ENCODE peak calls at places on chromosome 1, in six cellular contexts. G is posterior cingulate gyrus, M is Right ventricle myocardium inferior, A is kidney glomerular epithelial cell, Q is neural progenitor cell, U is neural crest cell. S is an unnamed sample.

GRCh38 chr1:22105611-22106207 is 37.2 kb downstream of the WNT4 start:
- DNase-seq in Q (peak; percentile 69), A (peak; percentile 53), M (no peak), U (no peak), G (no peak), S (no peak)

GRCh38 chr1:67555487-67556296 is 125.5 kb upstream of the SERBP1 start:
- DNase-seq in Q (no peak), M (no peak), A (no peak), G (no peak), U (no peak), S (no peak)

GRCh38 chr1:111476761-111477309 is 3.1 kb downstream of the C1orf162 start:
- DNase-seq in Q (no peak), U (no peak), M (no peak), G (no peak), A (no peak), S (no peak)

GRCh38 chr1:96634863-96635262 is 86.7 kb upstream of the PTBP2 start:
- DNase-seq in A (no peak), M (no peak), G (no peak), Q (no peak), U (no peak), S (no peak)

GRCh38 chr1:5220881-5221280 is 566.5 kb downstream of the AJAP1 start:
- DNase-seq in Q (no peak), G (no peak), A (no peak), U (no peak), M (no peak), S (no peak)

GRCh38 chr1:8197493-8198282 is 120.2 kb upstream of the SLC45A1 start:
- DNase-seq in A (peak; percentile 95), M (peak; percentile 74), U (no peak), Q (no peak), G (no peak), S (peak; percentile 67)

GRCh38 chr1:89865498-89866385 is 44.9 kb downstream of the LRRC8D start:
- DNase-seq in G (no peak), M (no peak), A (peak; percentile 52), Q (no peak), U (no peak), S (no peak)

GRCh38 chr1:50172299-50172698 is 63.6 kb downstream of the ELAVL4 start:
- DNase-seq in A (no peak), G (no peak), M (no peak), U (no peak), Q (no peak), S (no peak)

GRCh38 chr1:7485086-7485780 is 285.9 kb upstream of the VAMP3 start:
- DNase-seq in M (no peak), A (no peak), U (no peak), Q (no peak), G (no peak), S (no peak)

GRCh38 chr1:212738330-212738729 is 38.7 kb upstream of the BATF3 start:
- DNase-seq in A (no peak), U (no peak), M (no peak), Q (no peak), G (no peak), S (no peak)

GRCh38 chr1:33612877-33613487 is 140.5 kb downstream of the ZSCAN20 start:
- DNase-seq in M (no peak), U (peak; percentile 75), G (peak; percentile 45), Q (peak; percentile 85), A (peak; percentile 69), S (peak; percentile 68)

GRCh38 chr1:207088731-207089626 is at the start of gene C4BPB:
- DNase-seq in Q (peak; percentile 9), A (no peak), G (no peak), U (no peak), M (no peak), S (no peak)

GRCh38 chr1:198523183-198523942 is 17.1 kb downstream of the ATP6V1G3 start:
- DNase-seq in M (no peak), G (no peak), Q (no peak), A (no peak), U (no peak), S (no peak)

GRCh38 chr1:174166530-174167328 is 7.4 kb downstream of the RABGAP1L start:
- DNase-seq in A (no peak), M (no peak), U (no peak), G (no peak), Q (no peak), S (no peak)

GRCh38 chr1:176205322-176205914 is 1.7 kb downstream of the COP1 start:
- DNase-seq in Q (no peak), U (no peak), A (peak; percentile 25), G (no peak), M (no peak), S (no peak)

GRCh38 chr1:111214884-111215283 is 12.6 kb upstream of the CHI3L2 start:
- DNase-seq in A (no peak), M (no peak), Q (no peak), U (no peak), G (no peak), S (no peak)

GRCh38 chr1:107702946-107703571 is 261.9 kb downstream of the VAV3 start:
- DNase-seq in A (no peak), G (no peak), Q (no peak), M (no peak), U (no peak), S (no peak)

GRCh38 chr1:25991937-25992688 is 5.8 kb downstream of the PAFAH2 start:
- DNase-seq in A (peak; percentile 37), Q (no peak), M (no peak), G (no peak), U (no peak), S (no peak)

GRCh38 chr1:108780937-108781574 is 34.6 kb downstream of the STXBP3 start:
- DNase-seq in Q (no peak), A (no peak), U (no peak), M (no peak), G (no peak), S (no peak)

GRCh38 chr1:17128361-17128760 is 9.1 kb upstream of the PADI2 start:
- DNase-seq in Q (no peak), M (no peak), G (no peak), U (no peak), A (peak; percentile 100), S (no peak)

GRCh38 chr1:164452549-164452948 is 106.4 kb upstream of the PBX1 start:
- DNase-seq in Q (no peak), M (no peak), G (no peak), A (no peak), U (no peak), S (no peak)

GRCh38 chr1:245682638-245683376 is 528.0 kb downstream of the KIF26B start:
- DNase-seq in U (no peak), A (no peak), Q (no peak), G (no peak), M (no peak), S (no peak)

GRCh38 chr1:209777587-209777986 is 6.8 kb downstream of the C1orf74 start:
- DNase-seq in A (no peak), G (no peak), U (no peak), M (no peak), Q (no peak), S (no peak)

GRCh38 chr1:160101037-160101716 is 2.8 kb upstream of the IGSF8 start:
- DNase-seq in U (peak; percentile 78), A (peak; percentile 66), G (peak; percentile 91), M (peak; percentile 89), Q (peak; percentile 88), S (peak; percentile 87)

GRCh38 chr1:93847811-93848288 is 31.2 kb downstream of the DNTTIP2 start:
- DNase-seq in Q (peak; percentile 86), U (peak; percentile 63), A (peak; percentile 71), G (peak; percentile 49), M (peak; percentile 84), S (peak; percentile 80)

GRCh38 chr1:78070210-78070609 is 24.4 kb downstream of the GIPC2 start:
- DNase-seq in A (no peak), U (no peak), M (no peak), Q (no peak), G (no peak), S (no peak)

GRCh38 chr1:174788981-174789380 is 210.8 kb upstream of the CACYBP start:
- DNase-seq in M (no peak), U (no peak), Q (no peak), A (peak; percentile 59), G (no peak), S (no peak)

GRCh38 chr1:116111196-116112021 is at the start of gene MAB21L3:
- DNase-seq in U (no peak), M (no peak), A (no peak), G (no peak), Q (no peak), S (no peak)

GRCh38 chr1:184407816-184408510 is 21.1 kb downstream of the C1orf21 start:
- DNase-seq in M (no peak), Q (no peak), A (peak; percentile 74), U (no peak), G (no peak), S (no peak)

GRCh38 chr1:101316801-101317200 is 80.0 kb downstream of the S1PR1 start:
- DNase-seq in G (no peak), U (no peak), A (peak; percentile 33), M (no peak), Q (no peak), S (no peak)

GRCh38 chr1:204320413-204320812 is 39.3 kb downstream of the PLEKHA6 start:
- DNase-seq in G (no peak), U (no peak), A (no peak), Q (no peak), M (no peak), S (no peak)

GRCh38 chr1:212488436-212489283 is 55.9 kb downstream of the NENF start:
- DNase-seq in U (no peak), M (no peak), A (peak; percentile 69), Q (peak; percentile 31), G (peak; percentile 54), S (no peak)

GRCh38 chr1:162633327-162633762 is 1.1 kb downstream of the DDR2 start:
- DNase-seq in M (no peak), A (no peak), U (no peak), G (no peak), Q (no peak), S (no peak)

S was measured in Right ventricle myocardium superior.